ENCODE peak calls at places on chromosome 21, in four cellular contexts. K, R, G and E are unnamed samples.

GRCh38 chr21:38170705-38171682 is 85.8 kb upstream of the KCNJ15 start:
- DNase-seq in K (no peak), R (no peak), G (no peak), E (no peak)

GRCh38 chr21:19541612-19542011 is 1138.0 kb upstream of the TMPRSS15 start:
- DNase-seq in K (no peak), R (no peak), G (no peak), E (no peak)

GRCh38 chr21:45202889-45203288 is 84.8 kb downstream of the POFUT2 start:
- DNase-seq in K (no peak), R (no peak), G (no peak), E (no peak)

GRCh38 chr21:31347435-31348032 is 3.5 kb upstream of the TIAM1 start:
- DNase-seq in K (no peak), R (peak; percentile 20), G (no peak), E (no peak)

GRCh38 chr21:38806153-38806941 is 618 bp downstream of the ETS2 start:
- DNase-seq in K (peak; percentile 13), R (no peak), G (peak; percentile 39), E (no peak)

GRCh38 chr21:26153758-26154157 is 16.8 kb downstream of the APP start:
- DNase-seq in K (no peak), R (no peak), G (no peak), E (no peak)

GRCh38 chr21:35943752-35944151 is 116.6 kb downstream of the SETD4 start:
- DNase-seq in K (no peak), R (no peak), G (no peak), E (no peak)

GRCh38 chr21:39885119-39885848 is 18.0 kb downstream of the PCP4 start:
- DNase-seq in K (no peak), R (no peak), G (no peak), E (no peak)

GRCh38 chr21:31667639-31668038 is 8.1 kb downstream of the SOD1 start:
- DNase-seq in K (no peak), R (no peak), G (no peak), E (no peak)

GRCh38 chr21:46149205-46149901 is 6.0 kb downstream of the FTCD start:
- DNase-seq in K (no peak), R (no peak), G (no peak), E (no peak)

GRCh38 chr21:38181101-38181500 is 75.7 kb upstream of the KCNJ15 start:
- DNase-seq in K (no peak), R (no peak), G (no peak), E (no peak)

GRCh38 chr21:30329203-30329868 is 8.2 kb downstream of the KRTAP27-1 start:
- DNase-seq in K (no peak), R (no peak), G (no peak), E (no peak)

GRCh38 chr21:38301321-38302214 is 44.8 kb downstream of the KCNJ15 start:
- DNase-seq in K (no peak), R (no peak), G (no peak), E (no peak)

GRCh38 chr21:45845790-45846130 is 135.8 kb upstream of the COL6A1 start:
- DNase-seq in K (no peak), R (no peak), G (peak; percentile 3), E (no peak)

GRCh38 chr21:43957629-43958362 is 54.3 kb upstream of the TRAPPC10 start:
- DNase-seq in K (no peak), R (no peak), G (no peak), E (no peak)

GRCh38 chr21:17352937-17353655 is 159.7 kb upstream of the CXADR start:
- DNase-seq in K (no peak), R (no peak), G (peak; percentile 15), E (no peak)

GRCh38 chr21:44370027-44370735 is 16.8 kb downstream of the TRPM2 start:
- DNase-seq in K (no peak), R (peak; percentile 21), G (peak; percentile 73), E (peak; percentile 67)

GRCh38 chr21:18986197-18986596 is 582.6 kb upstream of the TMPRSS15 start:
- DNase-seq in K (no peak), R (no peak), G (no peak), E (no peak)

GRCh38 chr21:35059742-35060141 is 10.6 kb upstream of the RUNX1 start:
- DNase-seq in K (no peak), R (no peak), G (no peak), E (no peak)

GRCh38 chr21:40615503-40616376 is 231.2 kb downstream of the DSCAM start:
- DNase-seq in K (no peak), R (no peak), G (peak; percentile 68), E (no peak)

GRCh38 chr21:38424333-38424732 is 73.9 kb downstream of the ERG start:
- DNase-seq in K (no peak), R (no peak), G (peak; percentile 96), E (no peak)

GRCh38 chr21:38228115-38228514 is 28.7 kb upstream of the KCNJ15 start:
- DNase-seq in K (no peak), R (peak; percentile 25), G (no peak), E (no peak)

GRCh38 chr21:38680401-38680800 is 125.3 kb upstream of the ETS2 start:
- DNase-seq in K (no peak), R (no peak), G (no peak), E (no peak)

GRCh38 chr21:45074048-45074817 is at the start of gene ADARB1:
- DNase-seq in K (peak; percentile 55), R (peak; percentile 45), G (peak; percentile 85), E (peak; percentile 75)

GRCh38 chr21:35005825-35006224 is 43.3 kb downstream of the RUNX1 start:
- DNase-seq in K (no peak), R (no peak), G (no peak), E (no peak)

GRCh38 chr21:29349702-29350101 is 51.0 kb downstream of the BACH1 start:
- DNase-seq in K (no peak), R (no peak), G (peak; percentile 76), E (peak; percentile 58)

GRCh38 chr21:38244885-38245869 is 11.6 kb upstream of the KCNJ15 start:
- DNase-seq in K (peak; percentile 55), R (peak; percentile 37), G (no peak), E (no peak)

GRCh38 chr21:34734696-34735095 is 65.9 kb downstream of the CLIC6 start:
- DNase-seq in K (no peak), R (no peak), G (no peak), E (no peak)

GRCh38 chr21:44918107-44918470 is 2.6 kb downstream of the ITGB2 start:
- DNase-seq in K (no peak), R (no peak), G (no peak), E (no peak)

DNA sequence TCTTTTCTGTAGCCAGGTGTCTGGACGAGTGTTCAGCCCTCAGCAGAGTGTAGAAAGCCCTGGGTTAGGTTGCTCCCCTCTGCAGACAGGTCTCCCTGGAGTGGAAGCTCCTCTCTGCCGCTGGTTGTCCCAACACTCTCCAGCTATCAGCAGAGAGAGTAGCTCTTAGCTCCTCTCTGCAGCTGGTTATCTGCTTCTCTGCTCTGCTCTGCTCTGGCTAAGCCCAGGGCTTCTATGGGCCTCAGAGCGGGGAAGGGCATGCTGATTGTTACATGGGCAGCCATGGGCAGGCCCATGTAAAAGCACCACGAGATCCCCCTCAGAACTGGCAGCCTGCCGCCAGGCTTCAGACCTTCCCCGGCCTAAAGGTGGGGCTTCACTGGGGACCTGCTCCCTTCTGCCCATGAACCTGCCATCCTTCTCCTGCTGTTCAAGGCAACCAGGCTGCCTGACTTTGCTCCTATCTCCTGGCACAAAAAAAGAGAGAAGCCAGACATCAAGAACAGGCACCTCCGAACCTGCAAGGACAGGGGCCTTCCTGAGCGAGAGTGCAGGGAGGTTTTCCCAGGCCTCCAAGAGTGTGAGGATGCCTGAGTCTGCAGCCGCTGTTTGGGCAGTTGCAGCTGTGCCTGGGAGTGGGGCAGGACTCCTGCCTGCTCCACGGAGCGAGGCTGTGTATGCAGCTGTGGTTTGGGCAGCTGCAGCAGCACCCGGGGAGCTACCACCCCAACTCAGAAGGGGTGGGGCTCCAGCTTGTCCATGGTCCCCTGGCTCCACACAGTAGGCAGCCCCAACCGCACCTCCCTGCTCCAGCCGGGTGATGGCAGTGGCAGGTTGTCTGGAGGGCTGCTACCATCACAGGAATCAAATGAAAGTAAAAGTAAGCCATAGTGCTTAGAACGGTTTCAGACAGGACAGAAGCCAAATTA is 973.7 kb downstream of the LTN1 start:
- DNase-seq in K (no peak), R (peak; percentile 64), G (no peak), E (no peak)
- TF ChIP-seq CTCF in K (no peak), R (no peak), G (peak; percentile 2), E (no peak)

DNA sequence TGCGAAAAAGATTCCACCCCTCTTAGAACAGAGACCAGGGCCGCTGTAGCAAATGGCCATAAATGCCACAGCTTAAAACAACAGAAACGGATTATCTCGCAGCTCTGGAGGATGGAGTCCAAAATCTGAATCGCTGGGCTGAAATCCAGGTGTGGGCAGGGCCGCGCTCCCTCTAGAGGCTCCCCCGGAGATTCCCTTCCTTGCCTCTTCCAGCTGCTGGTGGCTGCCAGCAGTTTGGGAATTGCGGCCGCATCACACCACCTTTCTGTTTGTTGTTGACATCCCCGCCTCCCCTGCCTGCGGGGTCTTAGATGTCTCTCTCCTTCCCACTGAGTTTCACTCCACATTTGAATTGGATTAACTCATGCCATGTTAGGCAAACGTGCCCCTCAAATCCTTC is 15.6 kb downstream of the PDE9A start:
- DNase-seq in K (no peak), R (no peak), G (no peak), E (no peak)
- TF ChIP-seq CTCF in K (no peak), R (no peak), G (peak; percentile 41), E (peak; percentile 55)

GRCh38 chr21:37079211-37079824 is 6.3 kb downstream of the TTC3 start:
- DNase-seq in K (no peak), R (no peak), G (no peak), E (no peak)
- TF ChIP-seq CTCF in K (peak; percentile 46), R (no peak), G (no peak), E (no peak)

DNA sequence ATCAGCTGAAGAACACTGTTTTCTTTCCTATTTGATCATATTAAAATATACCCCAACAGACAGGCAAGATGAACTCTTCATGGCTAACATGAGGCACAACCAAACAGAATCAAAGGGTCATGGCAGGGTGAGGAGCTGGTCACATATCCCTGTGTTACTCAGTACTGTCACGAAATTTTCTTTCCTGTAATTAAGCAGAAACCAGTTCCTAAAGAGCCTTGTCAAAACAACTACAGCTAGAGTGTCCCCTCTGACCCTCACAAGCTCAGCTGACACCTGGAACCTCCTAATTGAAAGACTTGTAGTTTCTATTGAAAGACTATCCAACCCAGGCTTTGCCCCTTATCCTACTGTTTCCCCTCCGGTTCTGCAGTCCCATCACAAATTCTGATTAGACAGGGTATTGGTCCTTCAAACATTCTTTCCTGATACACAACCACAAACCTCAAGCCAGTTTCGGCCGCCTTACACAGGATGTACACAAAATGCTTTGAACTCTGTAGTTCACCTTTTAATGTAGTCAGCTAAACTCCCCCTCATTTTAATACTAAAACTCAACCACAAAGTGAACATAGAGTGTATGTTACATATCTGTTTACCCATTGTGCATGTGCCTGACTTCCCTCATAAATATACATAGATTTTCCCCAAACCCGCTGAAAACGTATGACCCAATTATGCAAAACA is 651.9 kb downstream of the MRPL39 start:
- DNase-seq in K (no peak), R (no peak), G (no peak), E (no peak)
- TF ChIP-seq CTCF in K (no peak), R (no peak), G (no peak), E (no peak)

DNA sequence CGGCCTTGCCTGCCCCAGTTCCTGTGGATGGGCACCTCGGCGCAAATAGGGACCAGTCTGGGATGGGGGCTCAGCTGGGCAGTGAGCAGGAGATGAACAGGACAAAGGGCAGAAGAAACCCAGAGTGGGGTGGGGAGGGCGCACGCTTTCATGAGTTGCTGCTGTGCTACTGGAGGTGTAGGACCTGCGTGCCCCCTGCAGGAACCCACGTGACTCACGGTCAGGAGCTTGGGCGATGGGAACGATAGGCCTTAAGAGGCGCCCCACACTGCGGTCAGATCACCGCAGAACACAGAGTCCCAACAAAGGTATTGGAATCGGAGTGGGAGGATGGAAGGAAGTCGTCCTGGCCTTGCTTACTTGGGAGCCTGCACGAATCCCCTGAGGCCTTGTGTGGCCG is 17.2 kb downstream of the PRDM15 start:
- DNase-seq in K (no peak), R (no peak), G (no peak), E (no peak)
- TF ChIP-seq CTCF in K (no peak), R (no peak), G (peak; percentile 47), E (no peak)